ENCODE peak calls at places on chromosomes 11 and 22, in four cellular contexts. P is heart left ventricle, X is small intestine, H is endodermal cell. R is an unnamed sample.

GRCh38 chr22:25704701-25705100 is 37.3 kb upstream of the MYO18B start:
- DNase-seq in P (no peak), X (no peak), H (no peak), R (no peak)

GRCh38 chr11:35192347-35192746 is 53.4 kb downstream of the CD44 start:
- DNase-seq in P (peak; percentile 56), X (peak; percentile 52), H (no peak), R (no peak)

GRCh38 chr11:119472186-119472855 is 49.3 kb upstream of the THY1 start:
- DNase-seq in P (no peak), X (no peak), H (no peak), R (no peak)

GRCh38 chr22:38963872-38964271 is 6.5 kb downstream of the APOBEC3A start:
- DNase-seq in P (no peak), X (peak; percentile 97), H (no peak), R (no peak)

GRCh38 chr22:24423519-24424000 is 3.8 kb upstream of the ADORA2A start:
- DNase-seq in P (peak; percentile 79), X (peak; percentile 36), H (peak; percentile 88), R (peak; percentile 55)

GRCh38 chr11:6968816-6969215 is 42.6 kb downstream of the ZNF215 start:
- DNase-seq in P (no peak), X (no peak), H (no peak), R (no peak)

GRCh38 chr22:30033137-30033536 is 47.1 kb upstream of the HORMAD2 start:
- DNase-seq in P (no peak), X (no peak), H (no peak), R (no peak)

GRCh38 chr11:111941963-111942362 is 4.8 kb downstream of the DIXDC1 start:
- DNase-seq in P (peak; percentile 61), X (peak; percentile 30), H (no peak), R (no peak)

GRCh38 chr11:62048101-62048500 is 75.7 kb upstream of the INCENP start:
- DNase-seq in P (no peak), X (no peak), H (no peak), R (no peak)

GRCh38 chr22:23008887-23009286 is 61.4 kb upstream of the GNAZ start:
- DNase-seq in P (no peak), X (no peak), H (no peak), R (no peak)

GRCh38 chr11:8222820-8223512 is 40.7 kb downstream of the LMO1 start:
- DNase-seq in P (no peak), X (no peak), H (peak; percentile 67), R (no peak)

GRCh38 chr11:18332302-18332701 is 9.9 kb downstream of the GTF2H1 start:
- DNase-seq in P (no peak), X (no peak), H (no peak), R (no peak)

GRCh38 chr11:28400236-28401100 is 292.3 kb downstream of the METTL15 start:
- DNase-seq in P (no peak), X (no peak), H (no peak), R (peak; percentile 98)

GRCh38 chr22:31044262-31044861 is 36.8 kb upstream of the SMTN start:
- DNase-seq in P (peak; percentile 76), X (no peak), H (peak; percentile 61), R (no peak)
- H3K27ac ChIP-seq in P (peak overlapping the region; percentile 86), X (no peak overlapping the region), H (no peak overlapping the region), R (no peak overlapping the region)

DNA sequence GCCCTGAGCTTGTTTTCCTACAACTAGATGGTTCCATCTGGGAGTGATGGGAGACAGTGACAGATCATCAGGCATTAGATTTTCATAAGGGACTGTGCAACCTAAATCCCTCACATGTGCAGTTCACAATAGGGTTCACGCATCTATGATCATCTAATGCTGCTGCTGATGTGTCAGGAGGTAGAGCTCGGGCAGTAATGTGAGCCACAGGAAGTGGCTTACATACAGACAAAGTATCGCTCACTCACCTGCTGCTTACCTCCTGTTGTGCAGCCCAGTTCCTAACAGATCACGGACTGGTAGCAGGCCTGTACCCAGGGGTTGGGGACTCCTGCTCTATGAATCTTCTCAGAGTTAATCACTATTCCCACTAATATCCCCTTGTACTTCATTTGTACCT is 12.4 kb downstream of the AAMDC start:
- DNase-seq in P (no peak), X (peak; percentile 13), H (no peak), R (no peak)
- H3K36me3 ChIP-seq in P (no peaks in the 10 kb centered on the region), X (no peaks in the 10 kb centered on the region), H (no peaks in the 10 kb centered on the region), R (no peaks in the 10 kb centered on the region)

DNA sequence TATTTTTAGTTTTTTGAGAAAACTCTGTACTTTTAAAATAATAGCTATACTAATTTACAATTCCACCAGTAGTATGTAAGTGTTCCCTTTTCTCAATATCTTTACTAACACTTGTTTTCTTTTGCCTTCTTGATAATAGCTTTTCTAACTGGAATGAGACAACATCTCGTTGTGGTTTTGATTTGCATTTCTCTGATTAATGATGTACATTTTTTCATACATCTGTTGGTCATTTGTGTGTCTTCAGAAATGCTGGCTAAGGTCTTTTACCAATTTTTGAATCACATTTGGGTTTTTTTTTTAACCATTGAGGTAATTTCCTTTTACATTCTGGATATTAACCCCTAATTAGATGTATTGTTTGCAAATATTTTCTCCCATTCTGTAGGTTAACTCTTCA is 258.9 kb downstream of the DYNC2H1 start:
- DNase-seq in P (no peak), X (no peak), H (no peak), R (no peak)
- H3K4me3 ChIP-seq in P (no peak overlapping the region), X (no peak overlapping the region), H (no peak overlapping the region), R (no peak overlapping the region)

GRCh38 chr11:60193687-60194433 is 11.0 kb upstream of the MS4A6A start:
- DNase-seq in P (peak; percentile 56), X (peak; percentile 67), H (peak; percentile 90), R (peak; percentile 68)
- H3K27ac ChIP-seq in P (no peak overlapping the region), X (no peak overlapping the region), H (no peak overlapping the region), R (no peak overlapping the region)

GRCh38 chr11:67298786-67299185 is 4.5 kb upstream of the SSH3 start:
- DNase-seq in P (no peak), X (no peak), H (no peak), R (no peak)
- H3K36me3 ChIP-seq in P (peaks cover 31% of the 10 kb centered on the region), X (peaks cover 2% of the 10 kb centered on the region), H (peaks cover 51% of the 10 kb centered on the region), R (peaks cover 91% of the 10 kb centered on the region)

DNA sequence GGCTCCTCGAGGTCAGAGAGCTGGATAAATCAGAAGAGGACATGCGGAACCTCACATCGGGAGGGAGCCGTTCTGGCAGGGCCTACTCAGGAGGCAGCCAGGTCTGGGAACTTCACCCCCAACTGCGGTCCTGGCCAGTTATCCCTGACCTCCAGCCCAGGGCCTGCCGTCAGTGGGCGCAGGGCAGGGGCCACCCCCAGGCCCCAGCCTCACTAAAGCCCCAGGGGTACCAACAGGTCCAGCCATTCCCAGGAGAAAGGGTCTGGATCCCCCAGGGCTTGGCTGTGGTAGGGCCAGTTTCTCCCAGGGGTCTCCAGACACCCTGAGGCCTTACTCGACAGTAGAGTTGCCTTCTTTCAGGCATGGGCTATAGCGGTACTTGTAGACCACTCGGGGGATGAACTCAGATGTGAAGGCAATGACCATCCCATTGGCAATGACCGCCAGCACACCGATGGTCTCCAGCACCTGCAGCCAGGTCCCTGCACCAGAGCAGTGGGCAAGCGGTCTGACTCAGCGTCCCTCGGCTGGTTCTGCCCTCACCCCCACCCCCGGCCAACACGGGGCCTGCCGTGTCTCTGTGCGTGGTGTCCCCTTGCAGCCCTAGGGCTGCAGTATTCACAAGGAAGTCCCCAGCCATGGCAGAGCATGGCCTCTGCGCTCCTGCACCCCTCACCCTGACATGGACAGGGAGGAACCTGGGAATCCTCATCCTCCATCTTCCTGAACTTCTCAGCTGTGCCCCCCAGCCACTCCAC is 4.6 kb upstream of the SIGIRR start:
- DNase-seq in P (no peak), X (no peak), H (no peak), R (no peak)
- H3K4me3 ChIP-seq in P (no peak overlapping the region), X (no peak overlapping the region), H (no peak overlapping the region), R (no peak overlapping the region)

DNA sequence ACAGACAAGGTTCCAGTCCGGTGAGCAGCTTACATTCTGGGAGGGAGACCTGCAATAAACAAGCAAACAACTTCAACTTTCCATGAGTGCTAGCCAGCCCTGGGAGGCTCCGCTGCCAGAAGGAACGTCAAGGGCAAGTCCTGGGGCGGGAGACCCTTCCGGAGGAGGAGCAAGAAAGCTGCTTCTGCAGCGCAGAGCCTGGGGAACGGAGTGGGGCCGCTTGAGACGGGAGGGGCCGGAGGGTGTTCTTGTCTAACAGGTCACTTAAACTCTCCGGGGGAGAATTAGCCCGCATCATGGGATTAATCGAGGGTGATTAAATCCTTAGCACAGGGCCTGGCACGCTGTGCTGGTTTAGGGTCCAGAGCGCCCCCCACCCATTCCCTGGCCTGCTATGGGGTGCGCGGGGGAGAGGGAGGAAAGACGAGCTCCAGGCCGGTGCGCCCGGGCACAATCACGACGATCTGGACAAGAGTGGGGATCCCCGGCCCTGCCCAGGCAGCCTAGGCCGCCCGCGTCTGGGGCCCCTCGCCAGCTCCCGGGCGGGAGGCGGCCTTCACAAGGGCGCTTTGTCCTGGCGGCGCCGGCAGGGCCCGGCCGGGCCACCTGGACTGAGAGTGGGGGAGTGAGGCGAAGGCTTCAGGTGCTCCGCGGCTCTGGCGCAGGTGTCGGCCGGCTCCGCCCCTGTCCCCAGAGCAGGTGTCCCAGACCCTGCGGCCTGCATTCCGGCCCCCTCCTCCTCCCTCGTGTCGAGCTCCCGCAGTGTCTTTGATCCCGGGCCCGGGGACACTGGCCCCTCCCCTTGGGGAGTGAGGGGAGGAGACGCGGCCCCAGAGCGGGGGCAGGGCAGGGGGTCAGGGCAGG is 663 bp upstream of the LARGE2 start:
- DNase-seq in P (no peak), X (peak; percentile 44), H (peak; percentile 97), R (no peak)
- H3K27ac ChIP-seq in P (no peak overlapping the region), X (no peak overlapping the region), H (no peak overlapping the region), R (no peak overlapping the region)

GRCh38 chr11:46413755-46414465 is 22.3 kb upstream of the CHRM4 start:
- DNase-seq in P (no peak), X (peak; percentile 57), H (no peak), R (no peak)

GRCh38 chr11:46417711-46418110 is 26.1 kb upstream of the CHRM4 start:
- DNase-seq in P (no peak), X (no peak), H (no peak), R (no peak)

GRCh38 chr11:46416656-46417055 is 25.1 kb upstream of the CHRM4 start:
- DNase-seq in P (no peak), X (no peak), H (no peak), R (no peak)

GRCh38 chr11:46414466-46414796 is 22.9 kb upstream of the CHRM4 start:
- DNase-seq in P (no peak), X (peak; percentile 58), H (no peak), R (no peak)

GRCh38 chr11:46414899-46415298 is 23.3 kb upstream of the CHRM4 start:
- DNase-seq in P (no peak), X (peak; percentile 70), H (no peak), R (no peak)
- H3K36me3 ChIP-seq in P (peaks cover 50% of the 10 kb centered on the region), X (peaks cover 9% of the 10 kb centered on the region), H (peaks cover 62% of the 10 kb centered on the region), R (peaks cover 21% of the 10 kb centered on the region)

GRCh38 chr11:12094872-12095800 is 15.3 kb upstream of the MICAL2 start:
- DNase-seq in P (no peak), X (peak; percentile 83), H (no peak), R (no peak)
- H3K4me3 ChIP-seq in P (no peak overlapping the region), X (no peak overlapping the region), H (no peak overlapping the region), R (no peak overlapping the region)